ENCODE peak calls at places on chromosomes 4 and X, in four cellular contexts. S, G, V and B are unnamed samples. For H3K4me1, the result is how much of the 10 kb centered on the place peaks cover.

GRCh38 chrX:153606503-153606902 is 7.6 kb upstream of the CCNQ start:
- DNase-seq in G (no peak), V (no peak), S (no peak), B (no peak)

GRCh38 chr4:6308890-6309643 is 39.4 kb downstream of the WFS1 start:
- DNase-seq in G (no peak), V (no peak), S (no peak), B (no peak)

GRCh38 chr4:154064244-154064643 is 275.4 kb upstream of the SFRP2 start:
- DNase-seq in G (no peak), S (no peak), V (no peak), B (peak)

GRCh38 chr4:153156263-153156662 is 48.0 kb upstream of the TRIM2 start:
- DNase-seq in V (no peak), S (no peak), G (no peak), B (no peak)

GRCh38 chrX:47321386-47321785 is 49.0 kb upstream of the ZNF157 start:
- DNase-seq in S (peak), G (peak), V (peak), B (no peak)

GRCh38 chr4:168877779-168878491 is 132.1 kb downstream of the CBR4 start:
- DNase-seq in G (peak), S (peak), V (no peak), B (no peak)

GRCh38 chrX:76148753-76149152 is 24.1 kb upstream of the PBDC1 start:
- DNase-seq in S (peak), G (no peak), V (peak), B (no peak)

GRCh38 chrX:53018627-53019026 is 30.0 kb upstream of the GPR173 start:
- DNase-seq in V (no peak), G (no peak), S (no peak), B (no peak)

GRCh38 chr4:43132010-43132582 is 239.6 kb downstream of the GRXCR1 start:
- DNase-seq in G (peak), V (peak), S (peak), B (no peak)

GRCh38 chrX:66022742-66023725 is 16.8 kb downstream of the VSIG4 start:
- DNase-seq in G (no peak), V (no peak), S (no peak), B (no peak)

GRCh38 chrX:66023726-66024467 is 16.0 kb downstream of the VSIG4 start:
- DNase-seq in G (no peak), V (no peak), S (no peak), B (no peak)

GRCh38 chrX:66021407-66021757 is 18.5 kb downstream of the VSIG4 start:
- DNase-seq in S (no peak), V (no peak), G (no peak), B (no peak)

GRCh38 chrX:66021758-66022741 is 17.8 kb downstream of the VSIG4 start:
- DNase-seq in G (no peak), S (no peak), V (no peak), B (no peak)

DNA sequence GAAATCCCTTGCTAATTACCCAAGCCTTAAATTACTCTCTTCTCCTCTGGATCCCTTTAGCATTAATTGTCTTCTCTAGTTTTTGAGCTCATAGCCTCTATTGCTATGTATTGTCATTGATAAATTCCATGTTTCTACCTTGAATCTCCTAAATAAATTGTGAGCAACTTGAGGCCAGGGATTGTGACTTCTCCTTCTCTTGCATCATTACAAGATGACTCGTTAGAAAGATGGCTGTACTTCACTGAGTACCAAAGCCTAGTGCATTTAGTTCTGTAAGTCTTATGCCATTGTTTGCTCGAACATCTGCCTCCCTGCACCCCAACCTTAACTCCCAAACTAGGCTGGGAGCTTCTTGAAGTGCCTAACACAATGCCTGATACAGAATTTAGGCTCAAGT is 15.3 kb downstream of the VSIG4 start:
- DNase-seq in V (no peak), G (no peak), S (no peak), B (no peak)
- H3K4me1 ChIP-seq in V (under half), G (under half), S (under half), B (under half)

GRCh38 chr4:101101072-101101471 is 246.3 kb downstream of the PPP3CA start:
- DNase-seq in V (no peak), S (no peak), G (no peak), B (no peak)

GRCh38 chr4:101102114-101102752 is 245.1 kb downstream of the PPP3CA start:
- DNase-seq in V (peak), G (peak), S (peak), B (no peak)

GRCh38 chr4:101103381-101104142 is 243.8 kb downstream of the PPP3CA start:
- DNase-seq in V (no peak), G (no peak), S (no peak), B (no peak)

GRCh38 chr4:101099001-101099400 is 248.3 kb downstream of the PPP3CA start:
- DNase-seq in S (no peak), V (no peak), G (no peak), B (no peak)

DNA sequence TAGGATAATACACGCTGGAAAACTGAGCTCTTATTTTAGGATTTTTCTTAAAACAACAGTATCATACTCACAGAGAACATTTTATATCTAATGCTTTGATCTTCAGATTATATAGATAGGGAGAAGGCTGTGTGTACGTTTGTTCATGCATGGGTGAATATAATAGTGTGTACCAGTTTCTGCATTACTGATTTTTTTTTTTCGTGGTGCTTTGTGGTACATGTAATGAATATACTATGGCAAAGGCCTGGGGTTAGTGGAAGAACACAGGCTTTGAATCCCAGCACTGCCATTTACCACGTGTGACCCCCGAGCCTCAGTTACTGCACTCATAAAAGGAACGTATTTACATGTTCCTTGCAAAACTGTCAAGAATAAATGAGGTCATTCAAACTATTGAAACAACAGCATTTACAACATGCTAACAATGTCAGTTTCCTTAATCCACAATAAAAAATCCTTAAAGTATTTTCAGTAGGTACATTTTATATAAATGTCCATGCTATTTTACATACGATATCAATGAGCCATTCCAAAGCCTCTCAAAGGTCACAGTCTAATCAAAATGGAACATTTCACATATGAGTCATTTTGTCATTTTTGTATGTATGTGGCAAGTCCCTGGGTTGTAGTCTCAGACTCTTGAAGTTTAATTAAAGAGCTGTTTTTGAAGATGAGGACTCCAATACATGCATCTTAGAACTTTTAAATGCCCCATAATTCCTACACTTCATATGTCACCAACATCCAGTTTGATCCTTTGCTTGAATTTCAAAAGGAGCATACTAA is 242.9 kb downstream of the PPP3CA start:
- DNase-seq in S (no peak), V (no peak), G (no peak), B (no peak)
- H3K27ac ChIP-seq in S (no peak), V (no peak), G (no peak), B (no peak)

DNA sequence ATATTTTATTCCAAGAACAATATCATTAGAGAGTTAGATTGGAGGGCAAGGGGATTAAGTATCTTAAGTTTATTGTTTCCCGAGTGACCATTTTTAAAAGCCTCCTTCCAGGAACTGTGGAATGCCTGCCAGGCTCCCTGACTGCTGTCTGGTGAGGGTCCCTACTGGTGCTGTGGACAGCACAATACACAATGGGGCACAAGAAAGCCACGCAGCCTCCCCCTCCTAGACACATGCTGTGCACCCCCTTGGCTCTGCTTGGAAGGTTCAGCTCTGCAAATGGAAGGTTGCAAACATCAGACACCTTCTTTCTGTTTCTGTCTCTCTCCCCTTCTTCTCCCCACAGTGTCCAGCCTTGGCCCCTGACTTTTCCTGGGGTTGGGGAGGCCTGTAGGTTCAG is 153.2 kb downstream of the SHROOM3 start:
- DNase-seq in G (no peak), S (no peak), V (no peak), B (no peak)
- H3K4me1 ChIP-seq in G (under half), S (under half), V (under half), B (under half)

GRCh38 chr4:110134269-110134889 is 64.0 kb downstream of the ELOVL6 start:
- DNase-seq in S (no peak), G (no peak), V (no peak), B (no peak)
- H3K27ac ChIP-seq in S (no peak), G (no peak), V (no peak), B (no peak)

DNA sequence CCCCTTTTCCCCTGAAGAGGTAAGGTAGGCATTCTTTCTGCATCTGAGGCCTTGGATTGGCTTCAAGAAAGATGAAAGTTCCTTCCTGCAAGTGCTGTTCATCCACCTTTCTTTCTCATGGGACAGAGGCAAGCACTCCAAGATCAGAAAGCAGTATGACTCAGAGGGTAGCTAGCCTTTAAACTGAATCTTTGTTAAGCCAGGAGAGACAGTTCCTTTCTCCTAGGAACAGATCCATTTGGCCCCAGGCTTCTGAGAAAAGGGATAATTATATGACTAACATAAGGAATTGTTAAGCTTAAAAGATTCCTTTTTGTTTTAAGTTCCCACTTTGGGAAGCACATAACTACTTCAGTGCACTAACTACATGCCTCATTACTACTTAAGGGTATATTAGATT is 192.0 kb downstream of the PPP3CA start:
- DNase-seq in S (no peak), V (no peak), G (no peak), B (no peak)
- H3K4me1 ChIP-seq in S (under half), V (under half), G (half or more), B (under half)

GRCh38 chrX:71636438-71637252 is 18.3 kb upstream of the CXCR3 start:
- DNase-seq in V (no peak), S (no peak), G (no peak), B (no peak)
- H3K27ac ChIP-seq in V (no peak), S (no peak), G (no peak), B (no peak)